ENCODE peak calls at places on chromosomes 12 and 14, in five cellular contexts. O, T, L, R and H are unnamed samples.

GRCh38 chr14:95330591-95331370 is 11.1 kb upstream of the CLMN start:
- DNase-seq in O (no peak), T (no peak), L (no peak), R (no peak), H (no peak)

GRCh38 chr14:38143651-38144505 is 63.8 kb upstream of the SSTR1 start:
- DNase-seq in O (peak; percentile 57), T (peak; percentile 70), L (no peak), R (peak; percentile 72), H (no peak)

GRCh38 chr12:65741662-65742480 is 82.4 kb upstream of the HMGA2 start:
- DNase-seq in O (peak; percentile 89), T (peak; percentile 67), L (peak; percentile 23), R (peak; percentile 59), H (no peak)

GRCh38 chr12:22310712-22311111 is 23.8 kb downstream of the ST8SIA1 start:
- DNase-seq in O (no peak), T (no peak), L (no peak), R (no peak), H (no peak)

GRCh38 chr14:101459392-101459900 is 101.8 kb upstream of the DIO3 start:
- DNase-seq in O (no peak), T (no peak), L (no peak), R (no peak), H (no peak)

GRCh38 chr12:130792926-130793849 is 45.9 kb downstream of the STX2 start:
- DNase-seq in O (no peak), T (no peak), L (no peak), R (no peak), H (no peak)

GRCh38 chr14:50342211-50343080 is 30.3 kb downstream of the DMAC2L start:
- DNase-seq in O (peak; percentile 81), T (peak; percentile 67), L (peak; percentile 33), R (peak; percentile 88), H (no peak)

GRCh38 chr12:29961231-29961630 is 177.5 kb upstream of the TMTC1 start:
- DNase-seq in O (no peak), T (no peak), L (no peak), R (peak; percentile 36), H (no peak)

GRCh38 chr12:27331927-27332324 is 710 bp upstream of the BMAL2 start:
- DNase-seq in O (no peak), T (no peak), L (no peak), R (peak; percentile 4), H (no peak)

GRCh38 chr12:108572166-108572790 is 9.9 kb downstream of the ISCU start:
- DNase-seq in O (no peak), T (no peak), L (no peak), R (no peak), H (no peak)

GRCh38 chr14:58426819-58427288 is 477 bp downstream of the TIMM9 start:
- DNase-seq in O (peak; percentile 86), T (peak; percentile 44), L (peak; percentile 55), R (peak; percentile 72), H (peak; percentile 73)

GRCh38 chr12:10031318-10031717 is 836 bp downstream of the CLEC9A start:
- DNase-seq in O (peak; percentile 36), T (no peak), L (no peak), R (peak; percentile 20), H (no peak)

GRCh38 chr12:22543246-22544037 is 900 bp downstream of the C2CD5 start:
- DNase-seq in O (peak; percentile 38), T (peak; percentile 9), L (peak; percentile 52), R (peak; percentile 21), H (no peak)

GRCh38 chr12:53862831-53863230 is 75.8 kb upstream of the HOXC13 start:
- DNase-seq in O (no peak), T (peak; percentile 39), L (no peak), R (peak; percentile 11), H (no peak)

GRCh38 chr12:4564819-4565218 is 2.8 kb downstream of the DYRK4 start:
- DNase-seq in O (no peak), T (no peak), L (no peak), R (no peak), H (no peak)

GRCh38 chr14:45810152-45810872 is 557.3 kb upstream of the MIS18BP1 start:
- DNase-seq in O (peak; percentile 40), T (no peak), L (no peak), R (peak; percentile 1), H (no peak)

GRCh38 chr12:94147991-94148840 is at the start of gene PLXNC1:
- DNase-seq in O (peak; percentile 52), T (no peak), L (peak; percentile 63), R (peak; percentile 67), H (peak; percentile 85)

GRCh38 chr12:75852143-75852542 is 179.4 kb downstream of the PHLDA1 start:
- DNase-seq in O (no peak), T (peak; percentile 50), L (no peak), R (no peak), H (no peak)

GRCh38 chr12:5377997-5378596 is 53.8 kb upstream of the NTF3 start:
- DNase-seq in O (no peak), T (no peak), L (no peak), R (no peak), H (no peak)

GRCh38 chr14:35879654-35880249 is 53.6 kb downstream of the BRMS1L start:
- DNase-seq in O (no peak), T (no peak), L (no peak), R (peak; percentile 63), H (no peak)

GRCh38 chr12:20364501-20364900 is 3.8 kb upstream of the PDE3A start:
- DNase-seq in O (no peak), T (no peak), L (no peak), R (no peak), H (no peak)

GRCh38 chr12:95446511-95446910 is 27.4 kb upstream of the METAP2 start:
- DNase-seq in O (peak; percentile 86), T (peak; percentile 18), L (peak; percentile 48), R (peak; percentile 45), H (peak; percentile 59)

GRCh38 chr12:109302770-109303169 is 6.3 kb downstream of the FOXN4 start:
- DNase-seq in O (no peak), T (no peak), L (no peak), R (no peak), H (no peak)

GRCh38 chr12:46219147-46219891 is 49.5 kb downstream of the SLC38A1 start:
- DNase-seq in O (no peak), T (no peak), L (no peak), R (no peak), H (no peak)
- H3K4me3 ChIP-seq in O (no peak overlapping the region), T (no peak overlapping the region), L (no peak overlapping the region), R (no peak overlapping the region), H (no peak overlapping the region)

DNA sequence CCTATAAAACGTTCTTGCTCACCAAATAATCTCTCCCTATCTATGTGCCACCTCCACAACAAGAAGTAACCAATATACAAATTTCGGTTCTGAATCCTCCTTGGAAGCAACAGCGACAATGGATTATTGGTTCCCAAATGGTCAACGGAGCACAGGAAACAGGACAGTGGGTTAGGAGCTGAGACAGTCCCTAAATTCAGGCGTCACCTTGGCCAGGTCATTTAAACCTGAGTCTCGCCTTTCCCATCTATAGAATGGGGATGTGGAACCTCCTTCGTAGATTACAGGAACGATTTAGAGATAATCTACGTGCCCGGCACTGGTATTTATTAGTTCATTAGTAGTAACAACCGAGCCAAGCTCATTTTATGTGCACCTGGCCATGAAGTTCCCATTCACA is 1.1 kb downstream of the NT5DC3 start:
- DNase-seq in O (no peak), T (no peak), L (no peak), R (no peak), H (no peak)
- H3K4me3 ChIP-seq in O (peak overlapping the region; percentile 82), T (peak overlapping the region; percentile 87), L (peak overlapping the region; percentile 72), R (peak overlapping the region; percentile 78), H (peak overlapping the region; percentile 97)

GRCh38 chr12:3085341-3086125 is 8.4 kb downstream of the TSPAN9 start:
- DNase-seq in O (no peak), T (no peak), L (no peak), R (no peak), H (no peak)
- H3K4me3 ChIP-seq in O (no peak overlapping the region), T (no peak overlapping the region), L (no peak overlapping the region), R (no peak overlapping the region), H (no peak overlapping the region)

GRCh38 chr14:88129306-88130056 is 124.5 kb downstream of the GPR65 start:
- DNase-seq in O (peak; percentile 44), T (peak; percentile 75), L (no peak), R (peak; percentile 7), H (no peak)
- H3K4me3 ChIP-seq in O (no peak overlapping the region), T (no peak overlapping the region), L (no peak overlapping the region), R (no peak overlapping the region), H (no peak overlapping the region)